ENCODE peak calls at places on chromosomes 6 and 20, in four cellular contexts. B, R, H and A are unnamed samples. For H3K9me3, the result is how much of the 10 kb centered on the place peaks cover.

GRCh38 chr20:32917191-32917950 is 58.6 kb downstream of the EFCAB8 start:
- DNase-seq in H (no peak), R (no peak), B (no peak), A (no peak)

GRCh38 chr6:116524236-116524635 is 12.8 kb downstream of the CALHM5 start:
- DNase-seq in H (no peak), R (no peak), B (no peak), A (no peak)

GRCh38 chr20:34495928-34496327 is 20.3 kb upstream of the DYNLRB1 start:
- DNase-seq in H (no peak), B (no peak), R (no peak), A (no peak)

GRCh38 chr6:166989427-166990034 is 9.7 kb upstream of the CEP43 start:
- DNase-seq in H (no peak), B (peak), R (no peak), A (peak)

GRCh38 chr6:47859132-47859531 is 77.3 kb downstream of the OPN5 start:
- DNase-seq in B (no peak), H (no peak), R (no peak), A (no peak)

GRCh38 chr6:95280690-95281273 is 296.6 kb upstream of the MANEA start:
- DNase-seq in H (no peak), B (no peak), R (no peak), A (no peak)

GRCh38 chr20:32521780-32522524 is 63.2 kb downstream of the NOL4L start:
- DNase-seq in R (no peak), H (peak), B (peak), A (peak)

GRCh38 chr6:68632620-68633195 is 2.4 kb upstream of the ADGRB3 start:
- DNase-seq in H (no peak), B (no peak), R (no peak), A (no peak)

GRCh38 chr6:104940238-104940880 is 16.5 kb upstream of the LIN28B start:
- DNase-seq in R (no peak), B (no peak), H (no peak), A (no peak)

GRCh38 chr6:106910999-106911949 is 63.3 kb downstream of the CD24 start:
- DNase-seq in H (no peak), R (no peak), B (no peak), A (no peak)

GRCh38 chr20:61605283-61605682 is 353.2 kb downstream of the CDH4 start:
- DNase-seq in H (no peak), R (no peak), B (no peak), A (no peak)

GRCh38 chr6:30721198-30722024 is 1.3 kb downstream of the TUBB start:
- DNase-seq in H (peak), B (peak), R (peak), A (peak)

GRCh38 chr6:109008537-109008950 is 86.1 kb downstream of the SESN1 start:
- DNase-seq in H (no peak), B (no peak), R (no peak), A (no peak)

GRCh38 chr6:97312241-97312640 is 29.2 kb upstream of the MMS22L start:
- DNase-seq in R (no peak), H (no peak), B (no peak), A (no peak)

GRCh38 chr6:12403201-12403826 is 113.2 kb downstream of the EDN1 start:
- DNase-seq in R (no peak), H (no peak), B (no peak), A (no peak)

GRCh38 chr6:51336185-51336584 is 517.5 kb downstream of the TFAP2B start:
- DNase-seq in H (no peak), B (no peak), R (no peak), A (no peak)

GRCh38 chr6:118706702-118707101 is 55.3 kb upstream of the CEP85L start:
- DNase-seq in H (no peak), R (no peak), B (no peak), A (no peak)

GRCh38 chr6:48061630-48062029 is 49.4 kb downstream of the PTCHD4 start:
- DNase-seq in R (no peak), H (no peak), B (no peak), A (no peak)

GRCh38 chr6:110363748-110364147 is 5.6 kb upstream of the METTL24 start:
- DNase-seq in B (no peak), R (peak), H (no peak), A (no peak)

GRCh38 chr6:110358536-110359148 is 493 bp upstream of the METTL24 start:
- DNase-seq in B (no peak), H (no peak), R (no peak), A (no peak)

GRCh38 chr6:110357696-110358535 is at the start of gene METTL24:
- DNase-seq in H (no peak), B (peak), R (no peak), A (no peak)

GRCh38 chr6:110359554-110359953 is 1.4 kb upstream of the METTL24 start:
- DNase-seq in R (no peak), H (no peak), B (no peak), A (no peak)

DNA sequence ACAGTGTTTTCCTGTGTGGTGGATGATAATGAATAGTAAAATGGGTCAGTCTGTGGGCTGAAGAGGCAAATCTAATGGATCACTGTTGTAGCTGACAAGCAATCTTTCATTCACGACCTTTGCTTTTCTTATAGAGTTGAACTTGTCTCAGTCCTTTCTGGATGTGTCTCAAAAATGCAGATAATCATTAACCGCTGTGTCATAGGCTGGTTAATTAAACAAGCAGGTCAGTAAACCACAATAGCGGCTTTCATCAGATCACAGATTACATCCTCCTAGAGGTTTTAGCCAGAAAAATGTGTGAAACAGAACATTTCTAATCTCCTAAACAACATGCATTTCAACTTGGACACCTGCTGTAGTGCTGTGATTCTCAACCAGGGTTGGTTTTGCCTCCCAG is 2.5 kb upstream of the METTL24 start:
- DNase-seq in R (no peak), B (no peak), H (no peak), A (no peak)
- H3K9me3 ChIP-seq in R (under half), B (under half), H (under half), A (under half)

DNA sequence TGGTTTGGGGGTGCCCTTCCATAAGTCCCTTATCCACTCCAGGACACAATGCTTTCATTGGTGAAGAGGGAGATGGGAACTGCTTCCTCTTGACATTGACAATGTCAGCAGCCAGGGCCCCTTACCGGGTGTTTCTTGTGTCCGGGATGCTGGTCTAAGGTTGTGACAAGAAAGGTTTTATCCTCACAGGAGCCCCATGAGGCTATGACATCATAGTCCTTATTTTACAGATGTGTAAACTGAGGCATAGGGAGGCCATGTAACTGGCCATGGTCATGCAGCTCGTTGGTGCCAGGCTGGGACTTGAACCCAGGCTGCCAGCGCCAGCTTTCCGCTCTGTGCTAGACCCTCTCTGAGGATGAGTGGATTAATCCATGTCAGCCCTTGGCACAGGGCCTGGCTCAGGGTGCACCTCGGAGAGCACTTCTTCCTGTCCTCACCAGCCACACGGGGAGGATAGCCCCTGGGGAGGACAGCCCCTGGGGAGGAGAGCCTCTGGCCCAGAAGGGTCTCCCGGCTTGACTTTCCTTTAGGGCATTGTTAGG is 157.3 kb downstream of the SYCP2 start:
- DNase-seq in B (no peak), R (peak), H (no peak), A (no peak)
- H3K9me3 ChIP-seq in B (under half), R (under half), H (under half), A (under half)

GRCh38 chr6:88669475-88669874 is 293.9 kb downstream of the RNGTT start:
- DNase-seq in H (no peak), B (no peak), R (no peak), A (no peak)
- H3K9me3 ChIP-seq in H (under half), B (under half), R (under half), A (under half)

DNA sequence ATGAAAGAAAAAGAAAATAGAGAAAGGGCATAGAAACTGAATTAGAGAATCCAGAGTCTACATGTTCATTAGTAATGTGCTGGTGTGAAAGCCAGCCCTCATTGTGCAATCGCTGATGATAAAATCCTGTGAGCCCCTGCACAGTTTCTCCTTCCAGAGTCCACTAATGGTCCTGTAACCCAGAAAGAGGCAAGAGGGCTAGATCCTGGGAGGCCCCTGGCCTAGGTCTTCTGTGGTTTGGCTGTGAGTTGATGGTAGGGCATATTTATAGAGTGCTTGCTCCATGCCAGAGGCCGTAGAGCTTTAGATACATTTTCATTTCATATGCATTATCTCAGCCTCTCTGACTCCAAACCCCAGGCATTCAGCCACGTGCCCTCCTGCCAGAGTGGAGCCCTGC is 94.9 kb upstream of the MTHFD1L start:
- DNase-seq in R (no peak), H (no peak), B (no peak), A (no peak)
- H3K9me3 ChIP-seq in R (under half), H (under half), B (under half), A (under half)

GRCh38 chr6:32153252-32153834 is 598 bp upstream of the PPT2 start:
- DNase-seq in H (no peak), R (no peak), B (peak), A (no peak)

GRCh38 chr6:32158052-32158451 is 4.1 kb downstream of the PPT2 start:
- DNase-seq in H (no peak), B (no peak), R (no peak), A (no peak)

GRCh38 chr6:32154514-32155161 is 697 bp downstream of the PPT2 start:
- DNase-seq in B (peak), H (peak), R (peak), A (peak)

GRCh38 chr6:32153835-32154513 is at the start of gene PPT2:
- DNase-seq in R (peak), B (peak), H (peak), A (peak)

GRCh38 chr6:32156891-32157290 is 3.0 kb downstream of the PPT2 start:
- DNase-seq in H (no peak), R (no peak), B (no peak), A (no peak)
- H3K9me3 ChIP-seq in H (under half), R (under half), B (under half), A (under half)

GRCh38 chr6:170023620-170024521 is 267.0 kb downstream of the DLL1 start:
- DNase-seq in B (no peak), H (no peak), R (peak), A (no peak)
- H3K9me3 ChIP-seq in B (under half), H (under half), R (under half), A (under half)